ENCODE peak calls at places on chromosomes 11 and 22, in four cellular contexts. W, D, S and L are unnamed samples.

GRCh38 chr11:100785148-100785983 is 98.3 kb downstream of the ARHGAP42 start:
- DNase-seq in W (no peak), D (no peak), S (no peak), L (no peak)

GRCh38 chr11:15635501-15635900 is 520.8 kb downstream of the INSC start:
- DNase-seq in W (no peak), S (no peak), D (no peak), L (no peak)

GRCh38 chr11:67072295-67072694 is 15.6 kb downstream of the RHOD start:
- DNase-seq in S (no peak), D (no peak), W (no peak), L (no peak)

GRCh38 chr11:12808519-12808918 is 134.3 kb downstream of the TEAD1 start:
- DNase-seq in D (no peak), S (no peak), W (no peak), L (no peak)

GRCh38 chr11:17098038-17098437 is 20.6 kb upstream of the RPS13 start:
- DNase-seq in D (no peak), S (no peak), W (no peak), L (no peak)

GRCh38 chr11:88553204-88553603 is 215.7 kb upstream of the CTSC start:
- DNase-seq in S (no peak), D (no peak), W (no peak), L (no peak)

GRCh38 chr11:8103909-8104308 is 22.9 kb downstream of the TUB start:
- DNase-seq in W (no peak), D (no peak), S (no peak), L (no peak)

GRCh38 chr11:86459682-86460460 is 85.2 kb downstream of the CCDC81 start:
- DNase-seq in W (no peak), D (no peak), S (no peak), L (peak; percentile 47)

GRCh38 chr11:61123775-61124571 is 21.7 kb downstream of the CD5 start:
- DNase-seq in D (no peak), S (no peak), W (no peak), L (no peak)

GRCh38 chr11:1736447-1736992 is 13.9 kb downstream of the IFITM10 start:
- DNase-seq in D (no peak), W (no peak), S (no peak), L (no peak)

GRCh38 chr22:43185860-43186261 is 1.1 kb downstream of the TTLL12 start:
- DNase-seq in W (no peak), D (no peak), S (peak; percentile 16), L (no peak)

GRCh38 chr11:101138245-101138930 is 8.8 kb upstream of the PGR start:
- DNase-seq in S (no peak), D (no peak), W (no peak), L (no peak)

GRCh38 chr22:40007826-40008710 is 13.3 kb downstream of the FAM83F start:
- DNase-seq in W (no peak), D (no peak), S (no peak), L (no peak)

GRCh38 chr11:115618428-115618827 is 114.2 kb upstream of the CADM1 start:
- DNase-seq in W (no peak), D (no peak), S (no peak), L (no peak)

GRCh38 chr22:38882480-38882879 is 10.5 kb upstream of the CBX6 start:
- DNase-seq in S (no peak), W (no peak), D (peak; percentile 35), L (no peak)

GRCh38 chr11:8063319-8063718 is 17.7 kb upstream of the TUB start:
- DNase-seq in S (no peak), W (no peak), D (no peak), L (no peak)

GRCh38 chr11:111634981-111635705 is 32.9 kb downstream of the SIK2 start:
- DNase-seq in D (no peak), S (no peak), W (no peak), L (no peak)

GRCh38 chr11:96091476-96091875 is 167.6 kb upstream of the MTMR2 start:
- DNase-seq in D (no peak), S (no peak), W (no peak), L (no peak)

GRCh38 chr11:8604078-8604723 is 10.2 kb upstream of the STK33 start:
- DNase-seq in W (no peak), S (no peak), D (no peak), L (no peak)

GRCh38 chr11:95157824-95158223 is 68.2 kb downstream of the ENDOD1 start:
- DNase-seq in S (no peak), D (no peak), W (no peak), L (no peak)

GRCh38 chr11:98568011-98568410 is 452.7 kb upstream of the CNTN5 start:
- DNase-seq in W (no peak), S (no peak), D (no peak), L (no peak)